ENCODE peak calls at places on chromosomes 6 and 20, in ten cellular contexts. D is PC-3; V is left lung; G is cardiac muscle cell; H is transverse colon; Z is GM23338; L is colonic mucosa; U is effector memory CD4-positive, alpha-beta T cell; E is pancreas; C is kidney. R is an unnamed sample.

GRCh38 chr6:100574836-100575235 is 110.1 kb upstream of the SIM1 start:
- DNase-seq in D (no peak), V (no peak), G (no peak), H (no peak), Z (no peak), L (no peak), U (no peak), E (no peak), C (no peak), R (no peak)

GRCh38 chr20:25310268-25310920 is 62.5 kb downstream of the PYGB start:
- DNase-seq in D (peak; percentile 92), V (peak; percentile 76), G (peak; percentile 47), H (peak; percentile 81), Z (peak; percentile 38), L (peak; percentile 82), U (no peak), E (peak; percentile 59), C (peak; percentile 84), R (peak; percentile 73)

GRCh38 chr20:20366551-20366895 is 1.4 kb upstream of the INSM1 start:
- DNase-seq in D (no peak), V (no peak), G (no peak), H (no peak), Z (peak; percentile 4), L (no peak), U (no peak), E (no peak), C (no peak), R (no peak)

GRCh38 chr20:53763707-53764415 is 170.2 kb upstream of the ZNF217 start:
- DNase-seq in D (peak; percentile 55), V (no peak), G (no peak), H (peak; percentile 51), Z (peak; percentile 89), L (peak; percentile 73), U (no peak), E (no peak), C (no peak), R (no peak)

GRCh38 chr6:105794263-105794662 is 291.9 kb upstream of the PRDM1 start:
- DNase-seq in D (peak; percentile 42), V (peak; percentile 77), G (peak; percentile 23), H (peak; percentile 55), Z (peak; percentile 44), L (peak; percentile 63), U (no peak), E (peak; percentile 61), C (peak; percentile 75), R (no peak)

GRCh38 chr6:75419408-75419807 is 74.2 kb downstream of the FILIP1 start:
- DNase-seq in D (no peak), V (no peak), G (no peak), H (no peak), Z (no peak), L (no peak), U (no peak), E (no peak), C (no peak), R (no peak)

GRCh38 chr6:144840619-144841018 is 555.5 kb downstream of the UTRN start:
- DNase-seq in D (no peak), V (no peak), G (no peak), H (no peak), Z (no peak), L (no peak), U (no peak), E (no peak), C (no peak), R (no peak)

GRCh38 chr20:53943522-53944291 is 126.7 kb downstream of the BCAS1 start:
- DNase-seq in D (peak; percentile 70), V (no peak), G (peak; percentile 57), H (no peak), Z (peak; percentile 50), L (no peak), U (peak; percentile 9), E (no peak), C (no peak), R (peak; percentile 57)

GRCh38 chr6:1200706-1201105 is 111.2 kb upstream of the FOXQ1 start:
- DNase-seq in D (no peak), V (no peak), G (no peak), H (no peak), Z (no peak), L (no peak), U (no peak), E (no peak), C (no peak), R (no peak)

GRCh38 chr20:51326241-51326819 is 216.2 kb downstream of the NFATC2 start:
- DNase-seq in D (no peak), V (no peak), G (peak; percentile 87), H (peak; percentile 44), Z (peak; percentile 84), L (peak; percentile 24), U (peak; percentile 34), E (no peak), C (no peak), R (peak; percentile 60)

DNA sequence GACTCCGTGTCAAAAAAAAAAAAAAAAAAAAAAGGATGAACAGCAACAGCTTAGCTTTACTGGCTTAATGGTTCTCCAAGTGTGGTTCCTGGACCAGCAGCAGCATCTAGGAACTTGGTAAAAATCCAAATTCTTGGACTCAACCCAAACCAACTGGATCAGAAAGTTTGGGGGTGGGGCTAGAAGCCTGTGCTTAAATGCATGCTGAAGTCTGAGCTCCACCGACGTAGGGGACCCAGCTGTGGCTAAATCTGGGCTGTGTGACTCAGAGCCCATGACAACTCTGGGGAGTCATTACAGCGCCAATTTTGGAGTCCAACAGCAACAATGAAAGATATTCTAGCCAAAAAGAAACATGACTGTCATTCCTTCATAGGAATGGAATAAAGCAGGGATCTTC is 13.6 kb upstream of the CHD6 start:
- DNase-seq in D (no peak), V (no peak), G (no peak), H (no peak), Z (no peak), L (no peak), U (no peak), E (no peak), C (peak; percentile 80), R (peak; percentile 49)
- H3K27ac ChIP-seq in D (no peak overlapping the region), V (no peak overlapping the region), G (no peak overlapping the region), H (no peak overlapping the region), Z (no peak overlapping the region), L (no peak overlapping the region), U (no peak overlapping the region), E (no peak overlapping the region), C (no peak overlapping the region), R (no peak overlapping the region)

DNA sequence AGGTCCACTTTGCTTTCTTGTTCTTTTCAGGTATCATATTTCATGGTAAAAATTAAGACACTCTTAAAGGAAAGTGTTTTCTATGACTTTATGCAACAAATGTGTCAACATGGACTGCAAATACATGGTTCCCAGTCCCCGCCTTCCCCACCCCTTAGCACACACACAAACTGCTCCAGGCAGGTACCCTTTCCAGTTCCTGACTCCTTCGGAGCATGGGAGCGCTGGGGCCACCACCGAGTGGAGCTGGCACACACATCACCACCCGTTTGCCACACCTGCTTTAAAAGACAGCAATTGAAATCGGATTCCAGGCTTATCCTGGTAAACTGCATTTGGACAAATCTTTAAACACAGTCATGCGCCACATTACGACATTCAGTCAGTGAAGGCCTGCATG is 22.2 kb downstream of the RNASET2 start:
- DNase-seq in D (peak; percentile 9), V (no peak), G (no peak), H (no peak), Z (no peak), L (no peak), U (no peak), E (no peak), C (no peak), R (no peak)
- H3K27ac ChIP-seq in D (peak overlapping the region; percentile 87), V (no peak overlapping the region), G (no peak overlapping the region), H (no peak overlapping the region), Z (no peak overlapping the region), L (no peak overlapping the region), U (no peak overlapping the region), E (no peak overlapping the region), C (no peak overlapping the region), R (no peak overlapping the region)

GRCh38 chr6:43698584-43699349 is 11.2 kb upstream of the MRPS18A start:
- DNase-seq in D (no peak), V (no peak), G (peak; percentile 33), H (no peak), Z (peak; percentile 27), L (peak; percentile 57), U (no peak), E (no peak), C (peak; percentile 81), R (no peak)

GRCh38 chr6:43699564-43700186 is 12.1 kb upstream of the MRPS18A start:
- DNase-seq in D (peak; percentile 75), V (no peak), G (no peak), H (peak; percentile 69), Z (no peak), L (peak; percentile 78), U (no peak), E (no peak), C (no peak), R (no peak)

GRCh38 chr6:43702522-43703440 is 15.2 kb upstream of the MRPS18A start:
- DNase-seq in D (peak; percentile 93), V (peak; percentile 91), G (peak; percentile 96), H (peak; percentile 93), Z (peak; percentile 98), L (peak; percentile 94), U (no peak), E (peak; percentile 75), C (peak; percentile 97), R (peak; percentile 85)

GRCh38 chr6:43703512-43704429 is 16.2 kb upstream of the MRPS18A start:
- DNase-seq in D (no peak), V (no peak), G (no peak), H (no peak), Z (no peak), L (no peak), U (no peak), E (no peak), C (no peak), R (peak; percentile 81)

DNA sequence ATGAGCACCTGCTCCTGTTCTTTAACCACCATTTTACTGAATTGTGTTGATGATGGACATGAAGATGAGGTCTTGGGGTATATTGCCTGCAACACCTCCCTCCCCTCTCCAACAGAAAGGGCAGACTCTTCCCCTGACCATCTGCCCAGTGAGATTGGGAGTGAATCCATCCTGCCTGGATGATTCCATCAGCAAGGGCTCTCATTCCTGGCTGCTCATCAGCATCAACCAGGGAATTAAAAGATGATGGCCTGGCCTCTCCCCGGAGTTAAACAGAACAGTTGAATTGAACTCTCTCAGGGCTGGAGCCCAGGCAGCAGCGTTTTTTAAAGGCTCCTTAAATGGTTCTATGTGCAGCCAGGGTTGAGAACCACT is 14.5 kb upstream of the MRPS18A start:
- DNase-seq in D (no peak), V (no peak), G (no peak), H (no peak), Z (no peak), L (no peak), U (no peak), E (no peak), C (no peak), R (no peak)
- H3K27ac ChIP-seq in D (peak overlapping the region; percentile 77), V (peak overlapping the region; percentile 77), G (peak overlapping the region; percentile 89), H (peak overlapping the region; percentile 81), Z (peak overlapping the region; percentile 94), L (peak overlapping the region; percentile 75), U (no peak overlapping the region), E (peak overlapping the region; percentile 76), C (peak overlapping the region; percentile 79), R (no peak overlapping the region)

DNA sequence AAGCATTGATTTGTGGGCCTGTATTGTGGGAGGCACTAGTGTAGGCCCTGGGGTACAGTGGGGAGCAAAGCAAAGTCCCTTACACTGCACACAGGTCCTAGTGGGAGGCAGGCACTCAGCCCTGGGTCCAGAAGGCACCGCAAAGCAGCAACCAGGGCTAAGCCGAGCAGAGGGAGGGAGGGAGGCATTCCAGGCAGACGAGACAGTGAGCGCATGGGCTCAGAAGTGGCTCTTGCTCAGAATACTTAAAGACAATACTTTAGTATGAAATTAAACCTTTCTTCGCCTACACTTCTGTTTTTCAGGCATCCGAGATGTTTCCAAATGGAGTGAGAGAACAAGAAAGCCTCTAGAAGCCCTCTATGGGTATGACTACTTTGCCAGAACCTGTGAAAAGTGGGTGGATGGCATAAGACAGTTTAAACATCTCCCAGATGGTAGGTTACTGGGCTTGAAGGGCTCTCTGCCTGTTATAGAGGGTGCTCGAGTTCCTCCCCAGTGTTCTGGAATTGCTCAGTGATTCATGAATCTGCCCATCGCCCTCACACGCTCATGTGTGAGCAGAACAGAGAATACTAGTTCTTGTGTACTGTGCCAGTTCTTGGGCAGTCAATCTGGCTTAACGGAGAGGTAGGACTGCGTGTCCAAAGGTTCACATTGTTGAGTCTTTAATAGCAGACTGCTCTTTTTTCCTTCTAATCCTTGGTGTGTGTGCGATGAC is 18.7 kb downstream of the BPHL start:
- DNase-seq in D (no peak), V (no peak), G (no peak), H (no peak), Z (no peak), L (no peak), U (no peak), E (no peak), C (no peak), R (no peak)
- H3K27ac ChIP-seq in D (no peak overlapping the region), V (no peak overlapping the region), G (no peak overlapping the region), H (no peak overlapping the region), Z (peak overlapping the region; percentile 39), L (no peak overlapping the region), U (no peak overlapping the region), E (peak overlapping the region; percentile 88), C (peak overlapping the region; percentile 37), R (no peak overlapping the region)

R was measured in Karpas-422.